ENCODE peak calls at places on chromosome 19, in six cellular contexts. O, T, H, R, K and J are unnamed samples.
A peak's percentile ranks its signal among the peaks of the same experiment; 100 is the strongest.

GRCh38 chr19:17205237-17206140 is 9.7 kb upstream of the USE1 start:
- DNase-seq in O (peak; percentile 80), K (no peak), R (peak; percentile 69), T (no peak), H (no peak), J (no peak)

GRCh38 chr19:29771708-29772415 is 39.9 kb upstream of the CCNE1 start:
- DNase-seq in H (peak; percentile 51), O (peak; percentile 84), R (peak; percentile 66), T (no peak), K (no peak), J (no peak)

GRCh38 chr19:18118420-18119242 is 21.1 kb downstream of the MAST3 start:
- DNase-seq in H (no peak), K (no peak), R (no peak), T (no peak), O (no peak), J (no peak)

GRCh38 chr19:13289295-13289694 is 139.1 kb downstream of the IER2 start:
- DNase-seq in K (no peak), T (no peak), O (no peak), R (no peak), H (no peak), J (no peak)

GRCh38 chr19:40745402-40745780 is 4.9 kb downstream of the ACTMAP start:
- DNase-seq in O (no peak), T (no peak), R (no peak), K (no peak), H (no peak), J (no peak)

GRCh38 chr19:35404879-35405622 is 34.2 kb downstream of the GPR42 start:
- DNase-seq in O (no peak), H (peak; percentile 97), T (no peak), K (peak; percentile 17), R (no peak), J (peak; percentile 72)

GRCh38 chr19:54136086-54136863 is 1.3 kb upstream of the CNOT3 start:
- DNase-seq in H (no peak), O (no peak), T (no peak), R (peak; percentile 83), K (no peak), J (no peak)

GRCh38 chr19:639251-640155 is at the start of gene FGF22:
- DNase-seq in T (peak; percentile 89), R (peak; percentile 95), H (peak; percentile 62), O (peak; percentile 100), K (peak; percentile 80), J (peak; percentile 86)

GRCh38 chr19:28429356-28429755 is 783.6 kb downstream of the UQCRFS1 start:
- DNase-seq in H (no peak), K (no peak), T (no peak), R (no peak), O (no peak), J (no peak)

GRCh38 chr19:47729468-47729798 is 15.9 kb upstream of the NOP53 start:
- DNase-seq in K (peak; percentile 65), H (peak; percentile 91), O (no peak), R (peak; percentile 44), T (peak; percentile 5), J (peak; percentile 94)

GRCh38 chr19:33622505-33622808 is 704 bp downstream of the CHST8 start:
- DNase-seq in K (no peak), O (peak; percentile 71), T (no peak), H (no peak), R (no peak), J (no peak)

GRCh38 chr19:15091918-15092753 is 10.1 kb downstream of the OR1I1 start:
- DNase-seq in R (peak; percentile 78), K (no peak), H (peak; percentile 53), T (no peak), O (peak; percentile 61), J (no peak)

GRCh38 chr19:40279761-40280607 is 5.2 kb downstream of the AKT2 start:
- DNase-seq in K (no peak), R (no peak), O (no peak), T (no peak), H (no peak), J (no peak)

GRCh38 chr19:17950310-17951150 is 16.4 kb upstream of the KCNN1 start:
- DNase-seq in R (peak; percentile 54), K (no peak), H (no peak), O (no peak), T (no peak), J (no peak)

GRCh38 chr19:45496349-45496953 is 396 bp downstream of the RTN2 start:
- DNase-seq in T (no peak), R (peak; percentile 42), H (no peak), O (peak; percentile 59), K (no peak), J (no peak)

GRCh38 chr19:51366999-51367564 is 894 bp upstream of the ETFB start:
- DNase-seq in O (no peak), R (no peak), K (no peak), T (no peak), H (no peak), J (no peak)

GRCh38 chr19:6113616-6114188 is 3.4 kb upstream of the RFX2 start:
- DNase-seq in H (no peak), T (no peak), K (no peak), O (no peak), R (no peak), J (no peak)

GRCh38 chr19:1935484-1936208 is 5.3 kb upstream of the CSNK1G2 start:
- DNase-seq in R (peak; percentile 69), H (peak; percentile 35), T (peak; percentile 51), O (no peak), K (no peak), J (no peak)

GRCh38 chr19:46635920-46636761 is at the start of gene GNG8:
- DNase-seq in T (no peak), O (no peak), H (no peak), K (no peak), R (peak; percentile 46), J (peak; percentile 59)

GRCh38 chr19:52603558-52604207 is 33.6 kb downstream of the ZNF701 start:
- DNase-seq in H (no peak), T (no peak), R (no peak), O (no peak), K (no peak), J (no peak)

GRCh38 chr19:42246143-42246868 is 3.9 kb upstream of the GSK3A start:
- DNase-seq in T (peak; percentile 75), H (peak; percentile 75), O (peak; percentile 74), R (peak; percentile 73), K (peak; percentile 55), J (no peak)

GRCh38 chr19:14118165-14119051 is 846 bp upstream of the PRKACA start:
- DNase-seq in H (peak; percentile 63), K (no peak), R (peak; percentile 74), T (peak; percentile 87), O (no peak), J (no peak)